ENCODE peak calls at places on chromosome 15, in seven cellular contexts. T, F, W, K, Y, M and B are unnamed samples.

GRCh38 chr15:61228025-61228901 is 839 bp downstream of the RORA start:
- DNase-seq in T (no peak), F (no peak), W (no peak), K (no peak), Y (no peak), M (no peak), B (no peak)

GRCh38 chr15:99538261-99538660 is 27.5 kb upstream of the MEF2A start:
- DNase-seq in T (no peak), F (no peak), W (no peak), K (no peak), Y (no peak), M (no peak), B (no peak)

GRCh38 chr15:52233405-52233804 is 42.2 kb upstream of the GNB5 start:
- DNase-seq in T (no peak), F (no peak), W (no peak), K (no peak), Y (no peak), M (no peak), B (no peak)

GRCh38 chr15:76533060-76533955 is 196.7 kb downstream of the ISL2 start:
- DNase-seq in T (no peak), F (no peak), W (no peak), K (peak; percentile 44), Y (no peak), M (no peak), B (no peak)

GRCh38 chr15:48040166-48040817 is 80.5 kb upstream of the SLC24A5 start:
- DNase-seq in T (no peak), F (no peak), W (no peak), K (peak; percentile 1), Y (no peak), M (no peak), B (no peak)

GRCh38 chr15:101201411-101202174 is 50.3 kb downstream of the CHSY1 start:
- DNase-seq in T (no peak), F (no peak), W (no peak), K (no peak), Y (peak; percentile 54), M (peak; percentile 97), B (peak; percentile 94)

GRCh38 chr15:49815937-49816336 is 195.1 kb downstream of the DTWD1 start:
- DNase-seq in T (no peak), F (no peak), W (no peak), K (no peak), Y (no peak), M (no peak), B (no peak)

GRCh38 chr15:78092111-78093041 is at the start of gene SH2D7:
- DNase-seq in T (no peak), F (no peak), W (no peak), K (no peak), Y (no peak), M (no peak), B (no peak)

GRCh38 chr15:90174140-90174891 is 26.8 kb upstream of the SEMA4B start:
- DNase-seq in T (no peak), F (no peak), W (no peak), K (peak; percentile 91), Y (peak; percentile 83), M (no peak), B (peak; percentile 55)

GRCh38 chr15:75201609-75202250 is at the start of gene C15orf39:
- DNase-seq in T (peak; percentile 65), F (peak; percentile 64), W (peak; percentile 73), K (peak; percentile 25), Y (peak; percentile 76), M (peak; percentile 21), B (no peak)

GRCh38 chr15:94294556-94294955 is 63.2 kb downstream of the MCTP2 start:
- DNase-seq in T (no peak), F (no peak), W (no peak), K (no peak), Y (no peak), M (no peak), B (no peak)

GRCh38 chr15:75091814-75092213 is 68.4 kb downstream of the PPCDC start:
- DNase-seq in T (no peak), F (no peak), W (no peak), K (no peak), Y (no peak), M (no peak), B (no peak)

GRCh38 chr15:82139823-82140268 is 94.0 kb upstream of the MEX3B start:
- DNase-seq in T (no peak), F (no peak), W (no peak), K (no peak), Y (no peak), M (peak; percentile 56), B (no peak)

GRCh38 chr15:58287891-58288290 is 143.9 kb upstream of the LIPC start:
- DNase-seq in T (no peak), F (no peak), W (no peak), K (no peak), Y (no peak), M (no peak), B (no peak)

GRCh38 chr15:47870956-47871625 is 153.8 kb downstream of the SEMA6D start:
- DNase-seq in T (no peak), F (no peak), W (no peak), K (peak; percentile 45), Y (no peak), M (no peak), B (no peak)

GRCh38 chr15:75161788-75162414 is 39.8 kb upstream of the C15orf39 start:
- DNase-seq in T (no peak), F (no peak), W (no peak), K (no peak), Y (peak; percentile 58), M (no peak), B (no peak)

GRCh38 chr15:78859971-78860733 is 12.5 kb upstream of the MORF4L1 start:
- DNase-seq in T (peak; percentile 46), F (peak; percentile 59), W (peak; percentile 59), K (peak; percentile 82), Y (peak; percentile 80), M (peak; percentile 84), B (peak; percentile 33)

GRCh38 chr15:100714034-100714748 is 111.8 kb downstream of the ASB7 start:
- DNase-seq in T (no peak), F (no peak), W (no peak), K (no peak), Y (no peak), M (no peak), B (no peak)

GRCh38 chr15:43872416-43873020 is 45.7 kb downstream of the WDR76 start:
- DNase-seq in T (no peak), F (no peak), W (peak; percentile 33), K (peak; percentile 68), Y (no peak), M (peak; percentile 65), B (no peak)

GRCh38 chr15:68935400-68935937 is 5.1 kb downstream of the SPESP1 start:
- DNase-seq in T (no peak), F (no peak), W (no peak), K (no peak), Y (no peak), M (no peak), B (no peak)

GRCh38 chr15:96037584-96037983 is 292.9 kb upstream of the NR2F2 start:
- DNase-seq in T (no peak), F (no peak), W (no peak), K (no peak), Y (no peak), M (no peak), B (no peak)

GRCh38 chr15:34182942-34183341 is 27.0 kb downstream of the KATNBL1 start:
- DNase-seq in T (no peak), F (no peak), W (no peak), K (no peak), Y (no peak), M (no peak), B (no peak)

GRCh38 chr15:56883088-56883487 is 35.4 kb upstream of the TCF12 start:
- DNase-seq in T (no peak), F (no peak), W (no peak), K (no peak), Y (no peak), M (no peak), B (no peak)

GRCh38 chr15:37031198-37031597 is 69.2 kb downstream of the MEIS2 start:
- DNase-seq in T (no peak), F (no peak), W (no peak), K (no peak), Y (no peak), M (no peak), B (no peak)

GRCh38 chr15:77538793-77539487 is 93.8 kb downstream of the LINGO1 start:
- DNase-seq in T (no peak), F (no peak), W (no peak), K (no peak), Y (peak; percentile 96), M (no peak), B (no peak)

GRCh38 chr15:93243573-93243972 is 154.6 kb upstream of the RGMA start:
- DNase-seq in T (no peak), F (no peak), W (no peak), K (no peak), Y (no peak), M (no peak), B (no peak)

GRCh38 chr15:77649610-77650009 is 16.9 kb upstream of the LINGO1 start:
- DNase-seq in T (no peak), F (no peak), W (no peak), K (no peak), Y (no peak), M (no peak), B (no peak)